ENCODE peak calls at places on chromosomes 7 and 10, in five cellular contexts. U, N, J, P and C are unnamed samples.
A peak's percentile ranks its signal among the peaks of the same experiment; 100 is the strongest.

GRCh38 chr10:79264942-79265341 is 82.3 kb upstream of the PPIF start:
- DNase-seq in J (peak; percentile 1), P (peak; percentile 82), N (peak; percentile 64), U (no peak), C (no peak)

GRCh38 chr7:114102996-114103395 is 184.2 kb upstream of the PPP1R3A start:
- DNase-seq in U (no peak), N (no peak), P (no peak), J (no peak), C (no peak)

GRCh38 chr7:54841772-54842707 is 83.0 kb upstream of the SEC61G start:
- DNase-seq in P (peak; percentile 66), N (peak; percentile 39), J (peak; percentile 10), U (peak; percentile 16), C (peak; percentile 52)

GRCh38 chr7:85796956-85797355 is 610.1 kb upstream of the SEMA3D start:
- DNase-seq in J (no peak), U (no peak), N (no peak), P (no peak), C (no peak)

GRCh38 chr7:6636741-6637543 is at the start of gene ZNF316:
- DNase-seq in N (peak; percentile 75), J (peak; percentile 57), P (peak; percentile 75), U (peak; percentile 66), C (peak; percentile 63)

GRCh38 chr10:99850041-99850766 is 67.8 kb downstream of the ABCC2 start:
- DNase-seq in J (peak; percentile 64), U (no peak), P (no peak), N (no peak), C (no peak)

GRCh38 chr7:45217358-45217757 is 59.8 kb downstream of the RAMP3 start:
- DNase-seq in U (peak; percentile 35), P (peak; percentile 26), N (no peak), J (peak; percentile 10), C (no peak)

GRCh38 chr7:131071786-131072504 is 255.7 kb upstream of the MKLN1 start:
- DNase-seq in U (no peak), J (peak; percentile 18), N (no peak), P (peak; percentile 81), C (no peak)

GRCh38 chr10:100442548-100442947 is 20.3 kb upstream of the WNT8B start:
- DNase-seq in P (no peak), N (no peak), J (no peak), U (no peak), C (no peak)

GRCh38 chr7:133985300-133985699 is 141.8 kb upstream of the LRGUK start:
- DNase-seq in J (no peak), N (no peak), P (no peak), U (no peak), C (no peak)

GRCh38 chr7:41316410-41316809 is 386.5 kb downstream of the INHBA start:
- DNase-seq in U (no peak), N (no peak), J (no peak), P (no peak), C (no peak)

GRCh38 chr7:72217151-72217550 is 195.0 kb downstream of the CALN1 start:
- DNase-seq in N (no peak), P (no peak), J (no peak), U (no peak), C (no peak)

GRCh38 chr10:69043931-69044531 is 43.9 kb upstream of the SRGN start:
- DNase-seq in J (no peak), P (no peak), N (no peak), U (no peak), C (no peak)

GRCh38 chr7:87354749-87355148 is 9.3 kb downstream of the CROT start:
- DNase-seq in U (no peak), J (peak; percentile 48), N (no peak), P (no peak), C (no peak)

GRCh38 chr10:122354391-122354790 is 20.1 kb upstream of the PLEKHA1 start:
- DNase-seq in J (no peak), P (no peak), U (no peak), N (no peak), C (no peak)

GRCh38 chr7:42456756-42457276 is 219.8 kb upstream of the GLI3 start:
- DNase-seq in U (peak; percentile 8), J (no peak), N (no peak), P (no peak), C (no peak)

GRCh38 chr7:22397981-22398380 is 41.0 kb upstream of the RAPGEF5 start:
- DNase-seq in U (no peak), P (no peak), N (no peak), J (peak; percentile 62), C (no peak)

GRCh38 chr10:110978204-110978603 is 58.8 kb downstream of the SHOC2 start:
- DNase-seq in U (no peak), P (no peak), N (no peak), J (no peak), C (no peak)

GRCh38 chr10:104258209-104258608 is 3.5 kb downstream of the GSTO1 start:
- DNase-seq in P (no peak), U (no peak), J (no peak), N (no peak), C (no peak)

GRCh38 chr10:33099748-33100147 is 141.7 kb upstream of the ITGB1 start:
- DNase-seq in P (no peak), U (no peak), N (no peak), J (no peak), C (no peak)

GRCh38 chr7:52211930-52212329 is 823.5 kb upstream of the POM121L12 start:
- DNase-seq in P (no peak), J (no peak), U (no peak), N (no peak), C (no peak)

GRCh38 chr7:80659120-80660055 is 20.9 kb downstream of the CD36 start:
- DNase-seq in J (peak; percentile 75), P (no peak), U (no peak), N (no peak), C (no peak)